ENCODE peak calls at places on chromosomes 2 and 18, in eight cellular contexts. One of them, this sample, is unnamed.

GRCh38 chr2:231592636-231593145 is at the start of gene TEX44:
- DNase-seq in left ventricle myocardium superior: no peak
- DNase-seq in NCI-H187 treated with DMSO at 0.1 percent for 48 hours: no peak
- DNase-seq in EH: no peak
- DNase-seq in neuronal stem cell: no peak
- DNase-seq in foreskin fibroblast: no peak
- DNase-seq in right cardiac atrium: no peak
- DNase-seq in NCI-H2081: no peak
- DNase-seq in this sample: no peak

GRCh38 chr18:46387426-46388131 is 269.4 kb downstream of the LOXHD1 start:
- DNase-seq in NCI-H187 treated with DMSO at 0.1 percent for 48 hours: no peak
- DNase-seq in neuronal stem cell: no peak
- DNase-seq in NCI-H2081: no peak
- DNase-seq in left ventricle myocardium superior: peak; percentile 45
- DNase-seq in EH: peak; percentile 3
- DNase-seq in foreskin fibroblast: no peak
- DNase-seq in right cardiac atrium: no peak
- DNase-seq in this sample: no peak

GRCh38 chr18:56447972-56448371 is 190.4 kb downstream of the TXNL1 start:
- DNase-seq in neuronal stem cell: no peak
- DNase-seq in left ventricle myocardium superior: no peak
- DNase-seq in NCI-H2081: no peak
- DNase-seq in EH: peak; percentile 50
- DNase-seq in foreskin fibroblast: no peak
- DNase-seq in right cardiac atrium: no peak
- DNase-seq in NCI-H187 treated with DMSO at 0.1 percent for 48 hours: no peak
- DNase-seq in this sample: no peak

GRCh38 chr2:118266086-118266485 is 177.8 kb downstream of the INSIG2 start:
- DNase-seq in foreskin fibroblast: peak; percentile 8
- DNase-seq in left ventricle myocardium superior: no peak
- DNase-seq in EH: no peak
- DNase-seq in neuronal stem cell: no peak
- DNase-seq in NCI-H187 treated with DMSO at 0.1 percent for 48 hours: no peak
- DNase-seq in right cardiac atrium: no peak
- DNase-seq in NCI-H2081: no peak
- DNase-seq in this sample: no peak

GRCh38 chr2:38553554-38553953 is 49.2 kb downstream of the HNRNPLL start:
- DNase-seq in left ventricle myocardium superior: no peak
- DNase-seq in NCI-H2081: no peak
- DNase-seq in foreskin fibroblast: no peak
- DNase-seq in NCI-H187 treated with DMSO at 0.1 percent for 48 hours: no peak
- DNase-seq in neuronal stem cell: no peak
- DNase-seq in EH: no peak
- DNase-seq in right cardiac atrium: no peak
- DNase-seq in this sample: no peak

GRCh38 chr2:227402959-227403358 is 15.2 kb upstream of the SCYGR1 start:
- DNase-seq in NCI-H2081: no peak
- DNase-seq in neuronal stem cell: no peak
- DNase-seq in right cardiac atrium: no peak
- DNase-seq in NCI-H187 treated with DMSO at 0.1 percent for 48 hours: no peak
- DNase-seq in foreskin fibroblast: no peak
- DNase-seq in EH: no peak
- DNase-seq in left ventricle myocardium superior: no peak
- DNase-seq in this sample: no peak

GRCh38 chr18:69934866-69935265 is 12.8 kb downstream of the CD226 start:
- DNase-seq in left ventricle myocardium superior: no peak
- DNase-seq in NCI-H187 treated with DMSO at 0.1 percent for 48 hours: no peak
- DNase-seq in foreskin fibroblast: no peak
- DNase-seq in right cardiac atrium: no peak
- DNase-seq in EH: no peak
- DNase-seq in NCI-H2081: no peak
- DNase-seq in neuronal stem cell: no peak
- DNase-seq in this sample: no peak

GRCh38 chr2:69933839-69934613 is 19.1 kb downstream of the MXD1 start:
- DNase-seq in foreskin fibroblast: peak; percentile 63
- DNase-seq in right cardiac atrium: no peak
- DNase-seq in left ventricle myocardium superior: no peak
- DNase-seq in NCI-H187 treated with DMSO at 0.1 percent for 48 hours: no peak
- DNase-seq in EH: peak; percentile 89
- DNase-seq in neuronal stem cell: no peak
- DNase-seq in NCI-H2081: no peak
- DNase-seq in this sample: no peak

GRCh38 chr2:142130111-142131015 is 453 bp downstream of the LRP1B start:
- DNase-seq in foreskin fibroblast: peak; percentile 57
- DNase-seq in EH: peak; percentile 42
- DNase-seq in neuronal stem cell: peak; percentile 60
- DNase-seq in right cardiac atrium: peak; percentile 78
- DNase-seq in NCI-H2081: peak; percentile 50
- DNase-seq in NCI-H187 treated with DMSO at 0.1 percent for 48 hours: no peak
- DNase-seq in left ventricle myocardium superior: peak; percentile 46
- DNase-seq in this sample: peak; percentile 53

GRCh38 chr18:49747876-49748275 is 65.5 kb downstream of the ACAA2 start:
- DNase-seq in EH: peak; percentile 65
- DNase-seq in NCI-H2081: no peak
- DNase-seq in right cardiac atrium: no peak
- DNase-seq in left ventricle myocardium superior: no peak
- DNase-seq in NCI-H187 treated with DMSO at 0.1 percent for 48 hours: no peak
- DNase-seq in foreskin fibroblast: no peak
- DNase-seq in neuronal stem cell: no peak
- DNase-seq in this sample: no peak

GRCh38 chr2:85743304-85743978 is 10.3 kb upstream of the ATOH8 start:
- DNase-seq in right cardiac atrium: peak; percentile 67
- DNase-seq in EH: peak; percentile 49
- DNase-seq in left ventricle myocardium superior: no peak
- DNase-seq in foreskin fibroblast: no peak
- DNase-seq in neuronal stem cell: no peak
- DNase-seq in NCI-H2081: no peak
- DNase-seq in NCI-H187 treated with DMSO at 0.1 percent for 48 hours: no peak
- DNase-seq in this sample: no peak